ENCODE peak calls at places on chromosome 19, in six cellular contexts. One of them, this sample, is unnamed.

GRCh38 chr19:31177230-31177629 is 172.0 kb downstream of the TSHZ3 start:
- DNase-seq in stimulated activated CD4-positive, alpha-beta T cell treated with anti-CD3 and anti-CD28 coated beads, Interleukin-4, amount 100 ng/mL, for 4 hours: no peak
- DNase-seq in effector memory CD4-positive, alpha-beta T cell: no peak
- DNase-seq in progenitor cell of endocrine pancreas: no peak
- DNase-seq in NCI-H2171 treated with DMSO at 0.1 percent for 48 hours: no peak
- DNase-seq in SW480: no peak
- DNase-seq in this sample: no peak

GRCh38 chr19:41426952-41427646 is at the start of gene B3GNT8:
- DNase-seq in effector memory CD4-positive, alpha-beta T cell: peak; percentile 41
- DNase-seq in progenitor cell of endocrine pancreas: peak; percentile 70
- DNase-seq in NCI-H2171 treated with DMSO at 0.1 percent for 48 hours: peak; percentile 86
- DNase-seq in SW480: peak; percentile 56
- DNase-seq in stimulated activated CD4-positive, alpha-beta T cell treated with anti-CD3 and anti-CD28 coated beads, Interleukin-4, amount 100 ng/mL, for 4 hours: peak; percentile 50
- DNase-seq in this sample: peak; percentile 95

GRCh38 chr19:47633996-47634395 is 25.1 kb downstream of the BICRA start:
- DNase-seq in SW480: peak; percentile 26
- DNase-seq in effector memory CD4-positive, alpha-beta T cell: no peak
- DNase-seq in stimulated activated CD4-positive, alpha-beta T cell treated with anti-CD3 and anti-CD28 coated beads, Interleukin-4, amount 100 ng/mL, for 4 hours: no peak
- DNase-seq in NCI-H2171 treated with DMSO at 0.1 percent for 48 hours: no peak
- DNase-seq in progenitor cell of endocrine pancreas: no peak
- DNase-seq in this sample: no peak

GRCh38 chr19:55441319-55441691 is 1.8 kb downstream of the SHISA7 start:
- DNase-seq in effector memory CD4-positive, alpha-beta T cell: no peak
- DNase-seq in progenitor cell of endocrine pancreas: no peak
- DNase-seq in SW480: no peak
- DNase-seq in NCI-H2171 treated with DMSO at 0.1 percent for 48 hours: no peak
- DNase-seq in stimulated activated CD4-positive, alpha-beta T cell treated with anti-CD3 and anti-CD28 coated beads, Interleukin-4, amount 100 ng/mL, for 4 hours: no peak
- DNase-seq in this sample: no peak

GRCh38 chr19:30341646-30342201 is 30.5 kb upstream of the ZNF536 start:
- DNase-seq in SW480: no peak
- DNase-seq in stimulated activated CD4-positive, alpha-beta T cell treated with anti-CD3 and anti-CD28 coated beads, Interleukin-4, amount 100 ng/mL, for 4 hours: no peak
- DNase-seq in NCI-H2171 treated with DMSO at 0.1 percent for 48 hours: no peak
- DNase-seq in effector memory CD4-positive, alpha-beta T cell: no peak
- DNase-seq in progenitor cell of endocrine pancreas: no peak
- DNase-seq in this sample: no peak

GRCh38 chr19:49840321-49840720 is 10.6 kb upstream of the PTOV1 start:
- DNase-seq in progenitor cell of endocrine pancreas: no peak
- DNase-seq in stimulated activated CD4-positive, alpha-beta T cell treated with anti-CD3 and anti-CD28 coated beads, Interleukin-4, amount 100 ng/mL, for 4 hours: no peak
- DNase-seq in effector memory CD4-positive, alpha-beta T cell: no peak
- DNase-seq in NCI-H2171 treated with DMSO at 0.1 percent for 48 hours: no peak
- DNase-seq in SW480: no peak
- DNase-seq in this sample: no peak

GRCh38 chr19:47275866-47276461 is 1.3 kb downstream of the INAFM1 start:
- DNase-seq in progenitor cell of endocrine pancreas: no peak
- DNase-seq in NCI-H2171 treated with DMSO at 0.1 percent for 48 hours: peak; percentile 29
- DNase-seq in stimulated activated CD4-positive, alpha-beta T cell treated with anti-CD3 and anti-CD28 coated beads, Interleukin-4, amount 100 ng/mL, for 4 hours: no peak
- DNase-seq in effector memory CD4-positive, alpha-beta T cell: no peak
- DNase-seq in SW480: no peak
- DNase-seq in this sample: peak; percentile 78

GRCh38 chr19:39596911-39597310 is 5.4 kb upstream of the LGALS13 start:
- DNase-seq in effector memory CD4-positive, alpha-beta T cell: no peak
- DNase-seq in SW480: peak; percentile 16
- DNase-seq in progenitor cell of endocrine pancreas: no peak
- DNase-seq in NCI-H2171 treated with DMSO at 0.1 percent for 48 hours: no peak
- DNase-seq in stimulated activated CD4-positive, alpha-beta T cell treated with anti-CD3 and anti-CD28 coated beads, Interleukin-4, amount 100 ng/mL, for 4 hours: no peak
- DNase-seq in this sample: no peak

GRCh38 chr19:16389848-16390247 is 65.2 kb downstream of the KLF2 start:
- DNase-seq in stimulated activated CD4-positive, alpha-beta T cell treated with anti-CD3 and anti-CD28 coated beads, Interleukin-4, amount 100 ng/mL, for 4 hours: no peak
- DNase-seq in NCI-H2171 treated with DMSO at 0.1 percent for 48 hours: no peak
- DNase-seq in progenitor cell of endocrine pancreas: no peak
- DNase-seq in effector memory CD4-positive, alpha-beta T cell: no peak
- DNase-seq in SW480: no peak
- DNase-seq in this sample: no peak

GRCh38 chr19:1076951-1077350 is 10.0 kb downstream of the ARHGAP45 start:
- DNase-seq in stimulated activated CD4-positive, alpha-beta T cell treated with anti-CD3 and anti-CD28 coated beads, Interleukin-4, amount 100 ng/mL, for 4 hours: peak; percentile 84
- DNase-seq in NCI-H2171 treated with DMSO at 0.1 percent for 48 hours: peak; percentile 76
- DNase-seq in progenitor cell of endocrine pancreas: no peak
- DNase-seq in SW480: peak; percentile 84
- DNase-seq in effector memory CD4-positive, alpha-beta T cell: peak; percentile 90
- DNase-seq in this sample: peak; percentile 90

GRCh38 chr19:8665468-8666213 is 33.0 kb downstream of the ACTL9 start:
- DNase-seq in SW480: no peak
- DNase-seq in progenitor cell of endocrine pancreas: no peak
- DNase-seq in stimulated activated CD4-positive, alpha-beta T cell treated with anti-CD3 and anti-CD28 coated beads, Interleukin-4, amount 100 ng/mL, for 4 hours: no peak
- DNase-seq in effector memory CD4-positive, alpha-beta T cell: no peak
- DNase-seq in NCI-H2171 treated with DMSO at 0.1 percent for 48 hours: no peak
- DNase-seq in this sample: no peak

GRCh38 chr19:13329766-13330165 is 176.5 kb downstream of the CACNA1A start:
- DNase-seq in effector memory CD4-positive, alpha-beta T cell: no peak
- DNase-seq in SW480: peak; percentile 31
- DNase-seq in NCI-H2171 treated with DMSO at 0.1 percent for 48 hours: no peak
- DNase-seq in progenitor cell of endocrine pancreas: no peak
- DNase-seq in stimulated activated CD4-positive, alpha-beta T cell treated with anti-CD3 and anti-CD28 coated beads, Interleukin-4, amount 100 ng/mL, for 4 hours: no peak
- DNase-seq in this sample: no peak

GRCh38 chr19:39082167-39082566 is 2.0 kb upstream of the ACP7 start:
- DNase-seq in effector memory CD4-positive, alpha-beta T cell: no peak
- DNase-seq in NCI-H2171 treated with DMSO at 0.1 percent for 48 hours: no peak
- DNase-seq in stimulated activated CD4-positive, alpha-beta T cell treated with anti-CD3 and anti-CD28 coated beads, Interleukin-4, amount 100 ng/mL, for 4 hours: no peak
- DNase-seq in progenitor cell of endocrine pancreas: no peak
- DNase-seq in SW480: no peak
- DNase-seq in this sample: no peak

GRCh38 chr19:34367424-34367957 is 2.5 kb downstream of the GPI start:
- DNase-seq in progenitor cell of endocrine pancreas: no peak
- DNase-seq in effector memory CD4-positive, alpha-beta T cell: no peak
- DNase-seq in NCI-H2171 treated with DMSO at 0.1 percent for 48 hours: no peak
- DNase-seq in SW480: no peak
- DNase-seq in stimulated activated CD4-positive, alpha-beta T cell treated with anti-CD3 and anti-CD28 coated beads, Interleukin-4, amount 100 ng/mL, for 4 hours: no peak
- DNase-seq in this sample: no peak

GRCh38 chr19:11587302-11587972 is 9.8 kb upstream of the ZNF627 start:
- DNase-seq in progenitor cell of endocrine pancreas: peak; percentile 70
- DNase-seq in SW480: peak; percentile 74
- DNase-seq in NCI-H2171 treated with DMSO at 0.1 percent for 48 hours: peak; percentile 88
- DNase-seq in effector memory CD4-positive, alpha-beta T cell: peak; percentile 65
- DNase-seq in stimulated activated CD4-positive, alpha-beta T cell treated with anti-CD3 and anti-CD28 coated beads, Interleukin-4, amount 100 ng/mL, for 4 hours: peak; percentile 75
- DNase-seq in this sample: peak; percentile 85

GRCh38 chr19:55685776-55686175 is 10.8 kb downstream of the EPN1 start:
- DNase-seq in effector memory CD4-positive, alpha-beta T cell: no peak
- DNase-seq in stimulated activated CD4-positive, alpha-beta T cell treated with anti-CD3 and anti-CD28 coated beads, Interleukin-4, amount 100 ng/mL, for 4 hours: no peak
- DNase-seq in SW480: no peak
- DNase-seq in NCI-H2171 treated with DMSO at 0.1 percent for 48 hours: no peak
- DNase-seq in progenitor cell of endocrine pancreas: no peak
- DNase-seq in this sample: peak; percentile 44

GRCh38 chr19:28615546-28615916 is 597.4 kb downstream of the UQCRFS1 start:
- DNase-seq in NCI-H2171 treated with DMSO at 0.1 percent for 48 hours: no peak
- DNase-seq in progenitor cell of endocrine pancreas: no peak
- DNase-seq in SW480: no peak
- DNase-seq in stimulated activated CD4-positive, alpha-beta T cell treated with anti-CD3 and anti-CD28 coated beads, Interleukin-4, amount 100 ng/mL, for 4 hours: no peak
- DNase-seq in effector memory CD4-positive, alpha-beta T cell: no peak
- DNase-seq in this sample: no peak

GRCh38 chr19:7799640-7800355 is 30.2 kb upstream of the EVI5L start:
- DNase-seq in progenitor cell of endocrine pancreas: peak; percentile 49
- DNase-seq in stimulated activated CD4-positive, alpha-beta T cell treated with anti-CD3 and anti-CD28 coated beads, Interleukin-4, amount 100 ng/mL, for 4 hours: peak; percentile 53
- DNase-seq in SW480: peak; percentile 75
- DNase-seq in effector memory CD4-positive, alpha-beta T cell: peak; percentile 45
- DNase-seq in NCI-H2171 treated with DMSO at 0.1 percent for 48 hours: peak; percentile 71
- DNase-seq in this sample: peak; percentile 91

GRCh38 chr19:56117889-56118288 is 3.2 kb downstream of the ZNF787 start:
- DNase-seq in effector memory CD4-positive, alpha-beta T cell: no peak
- DNase-seq in SW480: no peak
- DNase-seq in stimulated activated CD4-positive, alpha-beta T cell treated with anti-CD3 and anti-CD28 coated beads, Interleukin-4, amount 100 ng/mL, for 4 hours: no peak
- DNase-seq in NCI-H2171 treated with DMSO at 0.1 percent for 48 hours: no peak
- DNase-seq in progenitor cell of endocrine pancreas: no peak
- DNase-seq in this sample: peak; percentile 44

GRCh38 chr19:9453953-9454352 is 18.6 kb upstream of the ZNF266 start:
- DNase-seq in progenitor cell of endocrine pancreas: no peak
- DNase-seq in SW480: no peak
- DNase-seq in NCI-H2171 treated with DMSO at 0.1 percent for 48 hours: no peak
- DNase-seq in effector memory CD4-positive, alpha-beta T cell: no peak
- DNase-seq in stimulated activated CD4-positive, alpha-beta T cell treated with anti-CD3 and anti-CD28 coated beads, Interleukin-4, amount 100 ng/mL, for 4 hours: no peak
- DNase-seq in this sample: no peak

GRCh38 chr19:19170053-19170945 is at the start of gene MEF2B:
- DNase-seq in SW480: peak; percentile 87
- DNase-seq in NCI-H2171 treated with DMSO at 0.1 percent for 48 hours: peak; percentile 84
- DNase-seq in effector memory CD4-positive, alpha-beta T cell: peak; percentile 69
- DNase-seq in stimulated activated CD4-positive, alpha-beta T cell treated with anti-CD3 and anti-CD28 coated beads, Interleukin-4, amount 100 ng/mL, for 4 hours: peak; percentile 74
- DNase-seq in progenitor cell of endocrine pancreas: peak; percentile 77
- DNase-seq in this sample: peak; percentile 91

GRCh38 chr19:7869453-7869909 is 4.7 kb downstream of the PRR36 start:
- DNase-seq in NCI-H2171 treated with DMSO at 0.1 percent for 48 hours: no peak
- DNase-seq in stimulated activated CD4-positive, alpha-beta T cell treated with anti-CD3 and anti-CD28 coated beads, Interleukin-4, amount 100 ng/mL, for 4 hours: peak; percentile 78
- DNase-seq in effector memory CD4-positive, alpha-beta T cell: peak; percentile 75
- DNase-seq in progenitor cell of endocrine pancreas: no peak
- DNase-seq in SW480: peak; percentile 53
- DNase-seq in this sample: peak; percentile 77

GRCh38 chr19:49567722-49568454 is 12.5 kb downstream of the NOSIP start:
- DNase-seq in effector memory CD4-positive, alpha-beta T cell: peak; percentile 69
- DNase-seq in progenitor cell of endocrine pancreas: no peak
- DNase-seq in SW480: peak; percentile 100
- DNase-seq in NCI-H2171 treated with DMSO at 0.1 percent for 48 hours: peak; percentile 15
- DNase-seq in stimulated activated CD4-positive, alpha-beta T cell treated with anti-CD3 and anti-CD28 coated beads, Interleukin-4, amount 100 ng/mL, for 4 hours: no peak
- DNase-seq in this sample: no peak

GRCh38 chr19:54937926-54938325 is 9.4 kb downstream of the NLRP7 start:
- DNase-seq in effector memory CD4-positive, alpha-beta T cell: no peak
- DNase-seq in NCI-H2171 treated with DMSO at 0.1 percent for 48 hours: no peak
- DNase-seq in SW480: no peak
- DNase-seq in stimulated activated CD4-positive, alpha-beta T cell treated with anti-CD3 and anti-CD28 coated beads, Interleukin-4, amount 100 ng/mL, for 4 hours: no peak
- DNase-seq in progenitor cell of endocrine pancreas: no peak
- DNase-seq in this sample: no peak

GRCh38 chr19:48446579-48446978 is 796 bp downstream of the GRWD1 start:
- DNase-seq in effector memory CD4-positive, alpha-beta T cell: no peak
- DNase-seq in progenitor cell of endocrine pancreas: no peak
- DNase-seq in stimulated activated CD4-positive, alpha-beta T cell treated with anti-CD3 and anti-CD28 coated beads, Interleukin-4, amount 100 ng/mL, for 4 hours: no peak
- DNase-seq in SW480: no peak
- DNase-seq in NCI-H2171 treated with DMSO at 0.1 percent for 48 hours: no peak
- DNase-seq in this sample: no peak

GRCh38 chr19:51366050-51366998 is at the start of gene ETFB:
- DNase-seq in stimulated activated CD4-positive, alpha-beta T cell treated with anti-CD3 and anti-CD28 coated beads, Interleukin-4, amount 100 ng/mL, for 4 hours: peak; percentile 90
- DNase-seq in SW480: peak; percentile 100
- DNase-seq in NCI-H2171 treated with DMSO at 0.1 percent for 48 hours: peak; percentile 96
- DNase-seq in progenitor cell of endocrine pancreas: peak; percentile 92
- DNase-seq in effector memory CD4-positive, alpha-beta T cell: peak; percentile 93
- DNase-seq in this sample: peak; percentile 99

GRCh38 chr19:29815231-29815630 is 3.4 kb downstream of the CCNE1 start:
- DNase-seq in stimulated activated CD4-positive, alpha-beta T cell treated with anti-CD3 and anti-CD28 coated beads, Interleukin-4, amount 100 ng/mL, for 4 hours: no peak
- DNase-seq in progenitor cell of endocrine pancreas: no peak
- DNase-seq in NCI-H2171 treated with DMSO at 0.1 percent for 48 hours: no peak
- DNase-seq in effector memory CD4-positive, alpha-beta T cell: no peak
- DNase-seq in SW480: no peak
- DNase-seq in this sample: no peak

GRCh38 chr19:41548047-41548446 is 27.9 kb upstream of the CEACAM21 start:
- DNase-seq in SW480: no peak
- DNase-seq in NCI-H2171 treated with DMSO at 0.1 percent for 48 hours: no peak
- DNase-seq in stimulated activated CD4-positive, alpha-beta T cell treated with anti-CD3 and anti-CD28 coated beads, Interleukin-4, amount 100 ng/mL, for 4 hours: no peak
- DNase-seq in progenitor cell of endocrine pancreas: no peak
- DNase-seq in effector memory CD4-positive, alpha-beta T cell: no peak
- DNase-seq in this sample: no peak

GRCh38 chr19:33029746-33030303 is 34.9 kb downstream of the RHPN2 start:
- DNase-seq in NCI-H2171 treated with DMSO at 0.1 percent for 48 hours: no peak
- DNase-seq in stimulated activated CD4-positive, alpha-beta T cell treated with anti-CD3 and anti-CD28 coated beads, Interleukin-4, amount 100 ng/mL, for 4 hours: no peak
- DNase-seq in progenitor cell of endocrine pancreas: no peak
- DNase-seq in SW480: no peak
- DNase-seq in effector memory CD4-positive, alpha-beta T cell: no peak
- DNase-seq in this sample: no peak

GRCh38 chr19:54449701-54450069 is 686 bp downstream of the LENG8 start:
- DNase-seq in SW480: no peak
- DNase-seq in stimulated activated CD4-positive, alpha-beta T cell treated with anti-CD3 and anti-CD28 coated beads, Interleukin-4, amount 100 ng/mL, for 4 hours: no peak
- DNase-seq in progenitor cell of endocrine pancreas: no peak
- DNase-seq in NCI-H2171 treated with DMSO at 0.1 percent for 48 hours: no peak
- DNase-seq in effector memory CD4-positive, alpha-beta T cell: no peak
- DNase-seq in this sample: no peak

GRCh38 chr19:58385313-58386165 is 1.5 kb upstream of the RPS5 start:
- DNase-seq in effector memory CD4-positive, alpha-beta T cell: no peak
- DNase-seq in stimulated activated CD4-positive, alpha-beta T cell treated with anti-CD3 and anti-CD28 coated beads, Interleukin-4, amount 100 ng/mL, for 4 hours: peak; percentile 37
- DNase-seq in SW480: no peak
- DNase-seq in NCI-H2171 treated with DMSO at 0.1 percent for 48 hours: no peak
- DNase-seq in progenitor cell of endocrine pancreas: no peak
- DNase-seq in this sample: peak; percentile 53

GRCh38 chr19:45091031-45091918 is 1.7 kb upstream of the PPP1R37 start:
- DNase-seq in NCI-H2171 treated with DMSO at 0.1 percent for 48 hours: peak; percentile 98
- DNase-seq in progenitor cell of endocrine pancreas: peak; percentile 98
- DNase-seq in stimulated activated CD4-positive, alpha-beta T cell treated with anti-CD3 and anti-CD28 coated beads, Interleukin-4, amount 100 ng/mL, for 4 hours: peak; percentile 96
- DNase-seq in effector memory CD4-positive, alpha-beta T cell: peak; percentile 95
- DNase-seq in SW480: peak; percentile 99
- DNase-seq in this sample: peak; percentile 98

GRCh38 chr19:13033244-13033643 is 38.0 kb downstream of the NFIX start:
- DNase-seq in SW480: peak; percentile 21
- DNase-seq in effector memory CD4-positive, alpha-beta T cell: no peak
- DNase-seq in stimulated activated CD4-positive, alpha-beta T cell treated with anti-CD3 and anti-CD28 coated beads, Interleukin-4, amount 100 ng/mL, for 4 hours: no peak
- DNase-seq in progenitor cell of endocrine pancreas: no peak
- DNase-seq in NCI-H2171 treated with DMSO at 0.1 percent for 48 hours: no peak
- DNase-seq in this sample: no peak

GRCh38 chr19:13207237-13208130 is 57.3 kb downstream of the IER2 start:
- DNase-seq in NCI-H2171 treated with DMSO at 0.1 percent for 48 hours: peak; percentile 17
- DNase-seq in SW480: no peak
- DNase-seq in stimulated activated CD4-positive, alpha-beta T cell treated with anti-CD3 and anti-CD28 coated beads, Interleukin-4, amount 100 ng/mL, for 4 hours: no peak
- DNase-seq in effector memory CD4-positive, alpha-beta T cell: no peak
- DNase-seq in progenitor cell of endocrine pancreas: no peak
- DNase-seq in this sample: peak; percentile 78

GRCh38 chr19:51479531-51480331 is 1.4 kb downstream of the CEACAM18 start:
- DNase-seq in progenitor cell of endocrine pancreas: no peak
- DNase-seq in stimulated activated CD4-positive, alpha-beta T cell treated with anti-CD3 and anti-CD28 coated beads, Interleukin-4, amount 100 ng/mL, for 4 hours: no peak
- DNase-seq in SW480: no peak
- DNase-seq in effector memory CD4-positive, alpha-beta T cell: no peak
- DNase-seq in NCI-H2171 treated with DMSO at 0.1 percent for 48 hours: no peak
- DNase-seq in this sample: no peak

GRCh38 chr19:58409010-58409790 is 751 bp downstream of the ZNF584 start:
- DNase-seq in NCI-H2171 treated with DMSO at 0.1 percent for 48 hours: peak; percentile 56
- DNase-seq in stimulated activated CD4-positive, alpha-beta T cell treated with anti-CD3 and anti-CD28 coated beads, Interleukin-4, amount 100 ng/mL, for 4 hours: peak; percentile 27
- DNase-seq in effector memory CD4-positive, alpha-beta T cell: no peak
- DNase-seq in progenitor cell of endocrine pancreas: no peak
- DNase-seq in SW480: peak; percentile 74
- DNase-seq in this sample: no peak

GRCh38 chr19:19111138-19111835 is 27.0 kb downstream of the TMEM161A start:
- DNase-seq in stimulated activated CD4-positive, alpha-beta T cell treated with anti-CD3 and anti-CD28 coated beads, Interleukin-4, amount 100 ng/mL, for 4 hours: no peak
- DNase-seq in progenitor cell of endocrine pancreas: no peak
- DNase-seq in SW480: no peak
- DNase-seq in NCI-H2171 treated with DMSO at 0.1 percent for 48 hours: no peak
- DNase-seq in effector memory CD4-positive, alpha-beta T cell: no peak
- DNase-seq in this sample: no peak